ENCODE peak calls at places on chromosomes 12 and 14, in six cellular contexts. E is K562, K is SK-N-SH, U is H1, B is GM12878, H is HepG2. Y is an unnamed sample.
A peak's percentile ranks its signal among the peaks of the same experiment; 100 is the strongest.

GRCh38 chr12:4287325-4288290 is 14.0 kb downstream of the CCND2 start:
- DNase-seq in H (no peak), U (no peak), E (no peak), K (no peak), B (no peak), Y (no peak)

GRCh38 chr14:53955671-53956426 is 776 bp downstream of the BMP4 start:
- DNase-seq in K (no peak), H (peak; percentile 37), B (no peak), E (no peak), U (no peak), Y (no peak)

GRCh38 chr14:31326111-31326510 is 94.2 kb downstream of the HEATR5A start:
- DNase-seq in K (no peak), E (no peak), U (no peak), H (peak; percentile 26), B (no peak), Y (peak; percentile 12)

GRCh38 chr12:123457980-123458779 is at the start of gene SNRNP35:
- DNase-seq in B (peak; percentile 69), H (peak; percentile 74), E (peak; percentile 76), K (peak; percentile 73), U (peak; percentile 43), Y (peak; percentile 77)

GRCh38 chr12:69345077-69345476 is 3.1 kb upstream of the LYZ start:
- DNase-seq in H (no peak), E (no peak), B (no peak), K (no peak), U (no peak), Y (no peak)

GRCh38 chr14:98580131-98580678 is 691.8 kb downstream of the BCL11B start:
- DNase-seq in B (no peak), H (no peak), K (no peak), E (no peak), U (no peak), Y (peak; percentile 8)

GRCh38 chr12:107775093-107775721 is 703 bp downstream of the ASCL4 start:
- DNase-seq in B (no peak), H (no peak), E (no peak), U (peak; percentile 62), K (peak; percentile 85), Y (no peak)

GRCh38 chr12:19808371-19808770 is 369.1 kb downstream of the AEBP2 start:
- DNase-seq in H (no peak), U (no peak), E (no peak), B (no peak), K (no peak), Y (no peak)

GRCh38 chr14:96383445-96383844 is 8.5 kb upstream of the AK7 start:
- DNase-seq in H (no peak), K (no peak), B (no peak), U (no peak), E (no peak), Y (no peak)

GRCh38 chr12:132427999-132428871 is 61.7 kb upstream of the FBRSL1 start:
- DNase-seq in H (peak; percentile 19), B (no peak), U (no peak), E (no peak), K (no peak), Y (no peak)

GRCh38 chr14:76603713-76604112 is 157.6 kb upstream of the VASH1 start:
- DNase-seq in U (no peak), K (no peak), H (no peak), E (no peak), B (no peak), Y (no peak)

GRCh38 chr14:71331393-71331792 is 424.1 kb downstream of the PCNX1 start:
- DNase-seq in B (no peak), U (no peak), K (no peak), E (no peak), H (no peak), Y (no peak)

GRCh38 chr12:2489266-2489665 is 305.5 kb upstream of the FKBP4 start:
- DNase-seq in E (no peak), B (no peak), K (no peak), H (no peak), U (no peak), Y (no peak)

GRCh38 chr14:83632375-83632774 is 1897.6 kb upstream of the FLRT2 start:
- DNase-seq in B (no peak), U (no peak), H (no peak), E (no peak), K (no peak), Y (peak; percentile 74)

GRCh38 chr12:65845751-65846537 is 21.7 kb downstream of the HMGA2 start:
- DNase-seq in U (no peak), H (no peak), B (no peak), K (no peak), E (peak; percentile 15), Y (no peak)

GRCh38 chr14:49892301-49892635 is 614 bp upstream of the ARF6 start:
- DNase-seq in U (no peak), H (peak; percentile 80), E (peak; percentile 57), K (peak; percentile 71), B (peak; percentile 60), Y (peak; percentile 83)

GRCh38 chr12:77837876-77838291 is 7.2 kb downstream of the NAV3 start:
- DNase-seq in E (no peak), K (no peak), B (no peak), H (no peak), U (no peak), Y (no peak)

GRCh38 chr12:4041191-4041885 is 168.1 kb upstream of the PARP11 start:
- DNase-seq in K (no peak), E (no peak), B (no peak), U (no peak), H (no peak), Y (no peak)

GRCh38 chr12:6684609-6685008 is 4.6 kb downstream of the ZNF384 start:
- DNase-seq in K (peak; percentile 62), H (peak; percentile 57), E (peak; percentile 30), U (no peak), B (no peak), Y (peak; percentile 36)
- TF ChIP-seq CTCF in K (peak; percentile 76), H (peak; percentile 63), E (peak; percentile 45), U (peak; percentile 61), B (peak; percentile 63), Y (peak; percentile 22)

GRCh38 chr12:79982371-79983062 is 47.6 kb upstream of the PPP1R12A start:
- DNase-seq in U (no peak), H (no peak), K (no peak), E (no peak), B (no peak), Y (no peak)

GRCh38 chr12:79983969-79984629 is 49.2 kb upstream of the PPP1R12A start:
- DNase-seq in U (no peak), H (no peak), K (no peak), B (no peak), E (no peak), Y (no peak)

GRCh38 chr12:79978692-79979091 is 43.8 kb upstream of the PPP1R12A start:
- DNase-seq in U (no peak), B (no peak), E (no peak), H (no peak), K (no peak), Y (no peak)

GRCh38 chr12:79988368-79988767 is 53.5 kb upstream of the PPP1R12A start:
- DNase-seq in U (no peak), E (no peak), K (no peak), B (no peak), H (no peak), Y (no peak)

GRCh38 chr12:79983492-79983891 is 48.6 kb upstream of the PPP1R12A start:
- DNase-seq in H (no peak), U (no peak), B (no peak), K (no peak), E (no peak), Y (no peak)
- TF ChIP-seq GABPA in H (no peak), U (no peak), B (no peak), K (no peak), E (no peak), Y (no peak)

GRCh38 chr14:99884834-99885648 is 91.8 kb downstream of the EML1 start:
- DNase-seq in B (peak; percentile 7), H (peak; percentile 52), E (peak; percentile 33), U (no peak), K (peak; percentile 69), Y (peak; percentile 8)
- TF ChIP-seq CTCF in B (peak; percentile 54), H (peak; percentile 79), E (peak; percentile 53), U (peak; percentile 49), K (peak; percentile 89), Y (peak; percentile 39)

GRCh38 chr14:62117718-62118164 is 355.5 kb downstream of the SNAPC1 start:
- DNase-seq in U (no peak), B (no peak), E (no peak), H (no peak), K (no peak), Y (no peak)
- TF ChIP-seq GABPA in U (no peak), B (no peak), E (no peak), H (no peak), K (no peak), Y (no peak)

GRCh38 chr14:38255408-38255672 is 553 bp downstream of the CLEC14A start:
- DNase-seq in B (no peak), K (no peak), E (no peak), H (no peak), U (no peak), Y (no peak)

GRCh38 chr14:38255673-38256357 is at the start of gene CLEC14A:
- DNase-seq in U (peak; percentile 3), E (no peak), B (no peak), K (no peak), H (no peak), Y (no peak)

GRCh38 chr14:38254565-38255407 is 1.1 kb downstream of the CLEC14A start:
- DNase-seq in B (no peak), E (no peak), U (peak; percentile 19), H (no peak), K (no peak), Y (no peak)

GRCh38 chr14:38257500-38257899 is 1.6 kb upstream of the CLEC14A start:
- DNase-seq in U (no peak), K (no peak), H (no peak), E (no peak), B (no peak), Y (no peak)

DNA sequence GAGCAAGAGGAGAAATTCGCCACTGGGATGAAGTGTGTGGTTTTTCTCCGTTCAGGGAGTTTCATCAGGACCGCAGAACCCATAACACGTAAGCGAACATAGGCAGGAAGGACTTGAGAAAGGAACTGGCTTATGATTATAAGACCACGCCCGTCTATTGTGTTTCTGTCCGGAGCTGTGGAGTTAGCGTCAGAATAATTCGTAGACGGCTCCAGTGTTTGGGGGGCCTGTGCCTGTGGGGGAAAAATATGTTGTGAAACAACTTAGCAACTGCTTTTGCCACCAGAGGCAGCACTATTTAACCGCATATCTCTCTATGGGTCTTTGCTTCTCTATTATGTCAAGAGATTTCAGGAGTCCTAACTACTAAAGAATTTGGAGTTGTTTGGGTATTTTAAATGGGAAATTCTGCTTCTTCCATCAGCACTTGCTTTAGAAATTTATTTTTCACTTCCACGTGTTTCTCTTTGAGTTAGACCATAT is 506 bp upstream of the CLEC14A start:
- DNase-seq in E (no peak), U (no peak), H (no peak), K (no peak), B (no peak), Y (no peak)
- TF ChIP-seq CTCF in E (no peak), U (peak; percentile 20), H (no peak), K (no peak), B (no peak), Y (no peak)

Y was measured in HL-60.